ENCODE peak calls at places on chromosome 9, in six cellular contexts. One of them, this sample, is unnamed.

GRCh38 chr9:99569840-99570239 is 251.8 kb upstream of the NR4A3 start:
- DNase-seq in HL-60: no peak
- DNase-seq in breast epithelium: no peak
- DNase-seq in SK-N-SH: no peak
- DNase-seq in Panc1: no peak
- DNase-seq in upper lobe of left lung: no peak
- DNase-seq in this sample: no peak

GRCh38 chr9:112489039-112489546 is 2.5 kb downstream of the KIAA1958 start:
- DNase-seq in breast epithelium: no peak
- DNase-seq in upper lobe of left lung: no peak
- DNase-seq in SK-N-SH: no peak
- DNase-seq in Panc1: no peak
- DNase-seq in HL-60: no peak
- DNase-seq in this sample: no peak

GRCh38 chr9:135248721-135249120 is 161.3 kb downstream of the OLFM1 start:
- DNase-seq in Panc1: no peak
- DNase-seq in breast epithelium: no peak
- DNase-seq in upper lobe of left lung: no peak
- DNase-seq in HL-60: no peak
- DNase-seq in SK-N-SH: no peak
- DNase-seq in this sample: peak; percentile 51

GRCh38 chr9:89466451-89467277 is 31.2 kb downstream of the SEMA4D start:
- DNase-seq in Panc1: no peak
- DNase-seq in breast epithelium: no peak
- DNase-seq in HL-60: no peak
- DNase-seq in upper lobe of left lung: no peak
- DNase-seq in SK-N-SH: no peak
- DNase-seq in this sample: no peak

GRCh38 chr9:124897570-124898460 is 35.9 kb downstream of the ARPC5L start:
- DNase-seq in SK-N-SH: no peak
- DNase-seq in upper lobe of left lung: no peak
- DNase-seq in breast epithelium: no peak
- DNase-seq in HL-60: no peak
- DNase-seq in Panc1: no peak
- DNase-seq in this sample: no peak

GRCh38 chr9:109771796-109772525 is 8.0 kb upstream of the PALM2AKAP2 start:
- DNase-seq in Panc1: no peak
- DNase-seq in upper lobe of left lung: no peak
- DNase-seq in HL-60: no peak
- DNase-seq in SK-N-SH: no peak
- DNase-seq in breast epithelium: no peak
- DNase-seq in this sample: no peak

GRCh38 chr9:72315089-72315509 is 49.9 kb downstream of the ZFAND5 start:
- DNase-seq in upper lobe of left lung: peak; percentile 68
- DNase-seq in SK-N-SH: no peak
- DNase-seq in HL-60: no peak
- DNase-seq in breast epithelium: peak; percentile 69
- DNase-seq in Panc1: no peak
- DNase-seq in this sample: no peak

GRCh38 chr9:108271646-108272349 is 584.0 kb downstream of the ACTL7B start:
- DNase-seq in Panc1: peak; percentile 13
- DNase-seq in HL-60: no peak
- DNase-seq in SK-N-SH: no peak
- DNase-seq in upper lobe of left lung: no peak
- DNase-seq in breast epithelium: no peak
- DNase-seq in this sample: no peak

GRCh38 chr9:70081120-70081495 is 37.5 kb downstream of the MAMDC2 start:
- DNase-seq in breast epithelium: no peak
- DNase-seq in upper lobe of left lung: no peak
- DNase-seq in Panc1: no peak
- DNase-seq in SK-N-SH: no peak
- DNase-seq in HL-60: peak; percentile 20
- DNase-seq in this sample: no peak

GRCh38 chr9:132857031-132857430 is 21.1 kb downstream of the AK8 start:
- DNase-seq in breast epithelium: no peak
- DNase-seq in upper lobe of left lung: peak; percentile 31
- DNase-seq in SK-N-SH: no peak
- DNase-seq in HL-60: no peak
- DNase-seq in Panc1: no peak
- DNase-seq in this sample: no peak

GRCh38 chr9:69542942-69543704 is 129.0 kb downstream of the APBA1 start:
- DNase-seq in breast epithelium: no peak
- DNase-seq in upper lobe of left lung: no peak
- DNase-seq in SK-N-SH: peak; percentile 61
- DNase-seq in HL-60: no peak
- DNase-seq in Panc1: no peak
- DNase-seq in this sample: no peak

GRCh38 chr9:113958556-113958955 is 82.4 kb downstream of the ZNF618 start:
- DNase-seq in SK-N-SH: no peak
- DNase-seq in upper lobe of left lung: no peak
- DNase-seq in breast epithelium: no peak
- DNase-seq in Panc1: no peak
- DNase-seq in HL-60: no peak
- DNase-seq in this sample: no peak

GRCh38 chr9:90271707-90272106 is 370.9 kb downstream of the DIRAS2 start:
- DNase-seq in SK-N-SH: no peak
- DNase-seq in breast epithelium: no peak
- DNase-seq in Panc1: no peak
- DNase-seq in HL-60: no peak
- DNase-seq in upper lobe of left lung: no peak
- DNase-seq in this sample: no peak

GRCh38 chr9:98144631-98145030 is 25.6 kb upstream of the TRIM14 start:
- DNase-seq in Panc1: no peak
- DNase-seq in upper lobe of left lung: no peak
- DNase-seq in SK-N-SH: no peak
- DNase-seq in breast epithelium: peak; percentile 19
- DNase-seq in HL-60: no peak
- DNase-seq in this sample: no peak

GRCh38 chr9:4923580-4924544 is 61.2 kb upstream of the JAK2 start:
- DNase-seq in breast epithelium: no peak
- DNase-seq in HL-60: no peak
- DNase-seq in SK-N-SH: peak; percentile 10
- DNase-seq in Panc1: no peak
- DNase-seq in upper lobe of left lung: no peak
- DNase-seq in this sample: no peak

GRCh38 chr9:77985996-77986395 is 45.6 kb downstream of the GNAQ start:
- DNase-seq in upper lobe of left lung: no peak
- DNase-seq in HL-60: no peak
- DNase-seq in Panc1: no peak
- DNase-seq in breast epithelium: no peak
- DNase-seq in SK-N-SH: no peak
- DNase-seq in this sample: no peak

GRCh38 chr9:132752877-132753592 is 82.8 kb downstream of the GTF3C4 start:
- DNase-seq in upper lobe of left lung: peak; percentile 41
- DNase-seq in HL-60: no peak
- DNase-seq in breast epithelium: no peak
- DNase-seq in SK-N-SH: no peak
- DNase-seq in Panc1: no peak
- DNase-seq in this sample: no peak

GRCh38 chr9:108859459-108860114 is 2.5 kb upstream of the ACTL7A start:
- DNase-seq in SK-N-SH: no peak
- DNase-seq in breast epithelium: no peak
- DNase-seq in upper lobe of left lung: no peak
- DNase-seq in Panc1: no peak
- DNase-seq in HL-60: no peak
- DNase-seq in this sample: no peak

GRCh38 chr9:88954073-88954472 is 37.2 kb upstream of the S1PR3 start:
- DNase-seq in breast epithelium: no peak
- DNase-seq in SK-N-SH: no peak
- DNase-seq in upper lobe of left lung: no peak
- DNase-seq in HL-60: no peak
- DNase-seq in Panc1: no peak
- DNase-seq in this sample: no peak

GRCh38 chr9:72442212-72442607 is 77.2 kb upstream of the ZFAND5 start:
- DNase-seq in SK-N-SH: no peak
- DNase-seq in upper lobe of left lung: no peak
- DNase-seq in Panc1: no peak
- DNase-seq in breast epithelium: no peak
- DNase-seq in HL-60: no peak
- DNase-seq in this sample: no peak

GRCh38 chr9:38434833-38435232 is 10.6 kb upstream of the IGFBPL1 start:
- DNase-seq in breast epithelium: no peak
- DNase-seq in HL-60: no peak
- DNase-seq in SK-N-SH: no peak
- DNase-seq in Panc1: no peak
- DNase-seq in upper lobe of left lung: no peak
- DNase-seq in this sample: no peak

GRCh38 chr9:38435526-38435925 is 11.3 kb upstream of the IGFBPL1 start:
- DNase-seq in Panc1: no peak
- DNase-seq in HL-60: no peak
- DNase-seq in SK-N-SH: no peak
- DNase-seq in upper lobe of left lung: no peak
- DNase-seq in breast epithelium: no peak
- DNase-seq in this sample: no peak

GRCh38 chr9:38436708-38437107 is 12.5 kb upstream of the IGFBPL1 start:
- DNase-seq in upper lobe of left lung: no peak
- DNase-seq in Panc1: no peak
- DNase-seq in SK-N-SH: no peak
- DNase-seq in HL-60: no peak
- DNase-seq in breast epithelium: no peak
- DNase-seq in this sample: no peak

GRCh38 chr9:38439291-38439915 is 15.1 kb upstream of the IGFBPL1 start:
- DNase-seq in SK-N-SH: no peak
- DNase-seq in HL-60: no peak
- DNase-seq in breast epithelium: no peak
- DNase-seq in upper lobe of left lung: no peak
- DNase-seq in Panc1: no peak
- DNase-seq in this sample: no peak

GRCh38 chr9:38437193-38437823 is 13.1 kb upstream of the IGFBPL1 start:
- DNase-seq in Panc1: no peak
- DNase-seq in upper lobe of left lung: peak; percentile 32
- DNase-seq in SK-N-SH: no peak
- DNase-seq in breast epithelium: no peak
- DNase-seq in HL-60: no peak
- DNase-seq in this sample: no peak
- TF ChIP-seq POLR2AphosphoS5 in Panc1: no peak
- TF ChIP-seq POLR2AphosphoS5 in upper lobe of left lung: no peak
- TF ChIP-seq POLR2AphosphoS5 in SK-N-SH: no peak
- TF ChIP-seq POLR2AphosphoS5 in breast epithelium: no peak
- TF ChIP-seq POLR2AphosphoS5 in HL-60: no peak
- TF ChIP-seq POLR2AphosphoS5 in this sample: no peak

DNA sequence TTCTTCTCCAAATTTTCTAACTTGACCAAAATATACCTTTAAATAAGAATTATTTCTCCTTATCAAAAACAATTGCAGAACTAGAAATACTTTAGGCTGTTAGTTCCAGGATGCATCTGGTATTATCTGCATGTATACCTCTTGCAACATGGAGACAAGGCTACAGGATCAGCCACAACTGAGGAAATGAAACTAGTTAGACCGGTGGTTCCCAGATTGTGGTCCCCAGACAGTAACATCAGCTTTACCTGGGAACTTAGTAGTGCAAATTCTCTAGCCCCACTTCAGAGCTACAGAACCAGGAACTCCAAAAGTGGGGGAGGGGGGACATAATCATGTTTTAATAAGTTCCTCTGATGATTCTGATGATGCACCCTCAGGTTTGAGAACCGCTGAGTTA is 61.6 kb upstream of the C9orf72 start:
- DNase-seq in upper lobe of left lung: no peak
- DNase-seq in HL-60: peak; percentile 54
- DNase-seq in Panc1: no peak
- DNase-seq in SK-N-SH: no peak
- DNase-seq in breast epithelium: no peak
- DNase-seq in this sample: no peak
- TF ChIP-seq POLR2AphosphoS5 in upper lobe of left lung: no peak
- TF ChIP-seq POLR2AphosphoS5 in HL-60: no peak
- TF ChIP-seq POLR2AphosphoS5 in Panc1: no peak
- TF ChIP-seq POLR2AphosphoS5 in SK-N-SH: no peak
- TF ChIP-seq POLR2AphosphoS5 in breast epithelium: no peak
- TF ChIP-seq POLR2AphosphoS5 in this sample: no peak

DNA sequence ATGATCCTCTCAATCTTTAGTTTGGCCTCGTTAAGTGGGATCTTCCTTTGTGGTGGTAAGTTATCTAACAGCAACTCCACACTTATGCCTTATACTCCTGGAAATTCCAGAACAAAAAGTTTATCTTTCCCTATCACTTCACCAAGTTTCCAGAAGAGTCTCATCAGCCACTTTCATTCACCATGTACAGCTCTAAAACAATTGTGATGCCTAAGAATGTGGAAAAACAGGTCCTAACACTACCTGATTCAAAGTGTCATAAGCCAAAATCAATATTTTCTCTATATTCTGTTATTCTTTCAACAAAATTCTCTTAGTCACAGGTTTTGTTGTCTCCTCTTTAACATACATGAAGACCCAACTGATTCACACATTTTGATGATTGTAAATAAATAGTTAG is 342.4 kb upstream of the TYRP1 start:
- DNase-seq in Panc1: no peak
- DNase-seq in HL-60: no peak
- DNase-seq in SK-N-SH: no peak
- DNase-seq in breast epithelium: no peak
- DNase-seq in upper lobe of left lung: no peak
- DNase-seq in this sample: no peak
- TF ChIP-seq POLR2AphosphoS5 in Panc1: no peak
- TF ChIP-seq POLR2AphosphoS5 in HL-60: no peak
- TF ChIP-seq POLR2AphosphoS5 in SK-N-SH: no peak
- TF ChIP-seq POLR2AphosphoS5 in breast epithelium: no peak
- TF ChIP-seq POLR2AphosphoS5 in upper lobe of left lung: no peak
- TF ChIP-seq POLR2AphosphoS5 in this sample: no peak

GRCh38 chr9:14909631-14910177 is 524 bp downstream of the FREM1 start:
- DNase-seq in SK-N-SH: no peak
- DNase-seq in upper lobe of left lung: no peak
- DNase-seq in Panc1: no peak
- DNase-seq in HL-60: no peak
- DNase-seq in breast epithelium: no peak
- DNase-seq in this sample: no peak
- TF ChIP-seq POLR2AphosphoS5 in SK-N-SH: no peak
- TF ChIP-seq POLR2AphosphoS5 in upper lobe of left lung: no peak
- TF ChIP-seq POLR2AphosphoS5 in Panc1: no peak
- TF ChIP-seq POLR2AphosphoS5 in HL-60: no peak
- TF ChIP-seq POLR2AphosphoS5 in breast epithelium: no peak
- TF ChIP-seq POLR2AphosphoS5 in this sample: no peak

This sample was measured in spleen.